ENCODE peak calls at places on chromosomes 5 and 9, in seven cellular contexts. One of them, this sample, is unnamed.
A peak's percentile ranks its signal among the peaks of the same experiment; 100 is the strongest.

GRCh38 chr5:89981871-89982773 is 427.4 kb downstream of the CETN3 start:
- DNase-seq in GM04503: no peak
- DNase-seq in stimulated activated naive CD4-positive, alpha-beta T cell: no peak
- DNase-seq in activated CD4-positive, alpha-beta T cell treated with anti-CD3 and anti-CD28 coated beads, Interleukin-2, amount 50 U/mL, for 1 hour: no peak
- DNase-seq in GF-D8: no peak
- DNase-seq in NAMALWA: no peak
- DNase-seq in activated T-cell treated with anti-CD3 and anti-CD28 coated beads for 24 hours: no peak
- DNase-seq in this sample: peak; percentile 76

GRCh38 chr5:161084108-161084507 is 232.1 kb upstream of the ATP10B start:
- DNase-seq in stimulated activated naive CD4-positive, alpha-beta T cell: no peak
- DNase-seq in GF-D8: no peak
- DNase-seq in GM04503: no peak
- DNase-seq in NAMALWA: no peak
- DNase-seq in activated CD4-positive, alpha-beta T cell treated with anti-CD3 and anti-CD28 coated beads, Interleukin-2, amount 50 U/mL, for 1 hour: no peak
- DNase-seq in activated T-cell treated with anti-CD3 and anti-CD28 coated beads for 24 hours: no peak
- DNase-seq in this sample: no peak

GRCh38 chr9:131235480-131235851 is 40.8 kb downstream of the FAM78A start:
- DNase-seq in GF-D8: no peak
- DNase-seq in activated T-cell treated with anti-CD3 and anti-CD28 coated beads for 24 hours: no peak
- DNase-seq in NAMALWA: no peak
- DNase-seq in GM04503: no peak
- DNase-seq in stimulated activated naive CD4-positive, alpha-beta T cell: no peak
- DNase-seq in activated CD4-positive, alpha-beta T cell treated with anti-CD3 and anti-CD28 coated beads, Interleukin-2, amount 50 U/mL, for 1 hour: no peak
- DNase-seq in this sample: no peak

GRCh38 chr5:154505567-154505966 is 27.5 kb upstream of the HAND1 start:
- DNase-seq in GF-D8: no peak
- DNase-seq in stimulated activated naive CD4-positive, alpha-beta T cell: no peak
- DNase-seq in GM04503: no peak
- DNase-seq in activated CD4-positive, alpha-beta T cell treated with anti-CD3 and anti-CD28 coated beads, Interleukin-2, amount 50 U/mL, for 1 hour: no peak
- DNase-seq in activated T-cell treated with anti-CD3 and anti-CD28 coated beads for 24 hours: no peak
- DNase-seq in NAMALWA: no peak
- DNase-seq in this sample: no peak

GRCh38 chr9:72753261-72753893 is 199.5 kb downstream of the ALDH1A1 start:
- DNase-seq in GM04503: no peak
- DNase-seq in activated T-cell treated with anti-CD3 and anti-CD28 coated beads for 24 hours: no peak
- DNase-seq in activated CD4-positive, alpha-beta T cell treated with anti-CD3 and anti-CD28 coated beads, Interleukin-2, amount 50 U/mL, for 1 hour: no peak
- DNase-seq in GF-D8: no peak
- DNase-seq in NAMALWA: peak; percentile 2
- DNase-seq in stimulated activated naive CD4-positive, alpha-beta T cell: no peak
- DNase-seq in this sample: peak; percentile 49

GRCh38 chr5:118224546-118224945 is 763.8 kb downstream of the DTWD2 start:
- DNase-seq in activated CD4-positive, alpha-beta T cell treated with anti-CD3 and anti-CD28 coated beads, Interleukin-2, amount 50 U/mL, for 1 hour: no peak
- DNase-seq in stimulated activated naive CD4-positive, alpha-beta T cell: no peak
- DNase-seq in GF-D8: no peak
- DNase-seq in NAMALWA: no peak
- DNase-seq in GM04503: peak; percentile 38
- DNase-seq in activated T-cell treated with anti-CD3 and anti-CD28 coated beads for 24 hours: no peak
- DNase-seq in this sample: peak; percentile 50

GRCh38 chr9:124077915-124078572 is 66.5 kb downstream of the LHX2 start:
- DNase-seq in activated CD4-positive, alpha-beta T cell treated with anti-CD3 and anti-CD28 coated beads, Interleukin-2, amount 50 U/mL, for 1 hour: no peak
- DNase-seq in activated T-cell treated with anti-CD3 and anti-CD28 coated beads for 24 hours: no peak
- DNase-seq in NAMALWA: no peak
- DNase-seq in stimulated activated naive CD4-positive, alpha-beta T cell: no peak
- DNase-seq in GF-D8: no peak
- DNase-seq in GM04503: peak; percentile 10
- DNase-seq in this sample: peak; percentile 24

GRCh38 chr9:14131353-14132088 is 182.4 kb downstream of the NFIB start:
- DNase-seq in stimulated activated naive CD4-positive, alpha-beta T cell: no peak
- DNase-seq in NAMALWA: no peak
- DNase-seq in GF-D8: no peak
- DNase-seq in GM04503: no peak
- DNase-seq in activated CD4-positive, alpha-beta T cell treated with anti-CD3 and anti-CD28 coated beads, Interleukin-2, amount 50 U/mL, for 1 hour: no peak
- DNase-seq in activated T-cell treated with anti-CD3 and anti-CD28 coated beads for 24 hours: no peak
- DNase-seq in this sample: no peak

This sample was measured in foreskin fibroblast.